ENCODE peak calls at places on chromosomes 12 and 14, in ten cellular contexts. One of them, this sample, is unnamed.

GRCh38 chr14:39217214-39217879 is 16.4 kb upstream of the MIA2 start:
- DNase-seq in GM23338: no peak
- DNase-seq in RWPE1: no peak
- DNase-seq in HEK293T: no peak
- DNase-seq in activated T-cell treated with anti-CD3 and anti-CD28 coated beads for 48 hours: no peak
- DNase-seq in HFF-Myc: no peak
- DNase-seq in heart left ventricle: no peak
- DNase-seq in stimulated activated CD4-positive, alpha-beta T cell treated with anti-CD3 and anti-CD28 coated beads, Interleukin-1b, Interleukin-23, amount 100 ng/mL, for 1 hour: no peak
- DNase-seq in substantia nigra: no peak
- DNase-seq in esophagus squamous epithelium: no peak
- DNase-seq in this sample: no peak

GRCh38 chr14:100132161-100132902 is 27.1 kb downstream of the DEGS2 start:
- DNase-seq in GM23338: no peak
- DNase-seq in RWPE1: no peak
- DNase-seq in HEK293T: no peak
- DNase-seq in activated T-cell treated with anti-CD3 and anti-CD28 coated beads for 48 hours: no peak
- DNase-seq in HFF-Myc: peak; percentile 15
- DNase-seq in heart left ventricle: peak; percentile 43
- DNase-seq in stimulated activated CD4-positive, alpha-beta T cell treated with anti-CD3 and anti-CD28 coated beads, Interleukin-1b, Interleukin-23, amount 100 ng/mL, for 1 hour: no peak
- DNase-seq in substantia nigra: no peak
- DNase-seq in esophagus squamous epithelium: no peak
- DNase-seq in this sample: no peak

GRCh38 chr14:64253672-64254071 is 40.5 kb downstream of the ESR2 start:
- DNase-seq in GM23338: no peak
- DNase-seq in RWPE1: peak; percentile 35
- DNase-seq in HEK293T: no peak
- DNase-seq in activated T-cell treated with anti-CD3 and anti-CD28 coated beads for 48 hours: no peak
- DNase-seq in HFF-Myc: no peak
- DNase-seq in heart left ventricle: no peak
- DNase-seq in stimulated activated CD4-positive, alpha-beta T cell treated with anti-CD3 and anti-CD28 coated beads, Interleukin-1b, Interleukin-23, amount 100 ng/mL, for 1 hour: no peak
- DNase-seq in substantia nigra: no peak
- DNase-seq in esophagus squamous epithelium: no peak
- DNase-seq in this sample: no peak

GRCh38 chr14:76501156-76501555 is 125.2 kb downstream of the ESRRB start:
- DNase-seq in GM23338: no peak
- DNase-seq in RWPE1: no peak
- DNase-seq in HEK293T: no peak
- DNase-seq in activated T-cell treated with anti-CD3 and anti-CD28 coated beads for 48 hours: no peak
- DNase-seq in HFF-Myc: no peak
- DNase-seq in heart left ventricle: no peak
- DNase-seq in stimulated activated CD4-positive, alpha-beta T cell treated with anti-CD3 and anti-CD28 coated beads, Interleukin-1b, Interleukin-23, amount 100 ng/mL, for 1 hour: no peak
- DNase-seq in substantia nigra: no peak
- DNase-seq in esophagus squamous epithelium: no peak
- DNase-seq in this sample: no peak

GRCh38 chr14:69312608-69313007 is 52.6 kb downstream of the GALNT16 start:
- DNase-seq in GM23338: no peak
- DNase-seq in RWPE1: no peak
- DNase-seq in HEK293T: no peak
- DNase-seq in activated T-cell treated with anti-CD3 and anti-CD28 coated beads for 48 hours: no peak
- DNase-seq in HFF-Myc: no peak
- DNase-seq in heart left ventricle: no peak
- DNase-seq in stimulated activated CD4-positive, alpha-beta T cell treated with anti-CD3 and anti-CD28 coated beads, Interleukin-1b, Interleukin-23, amount 100 ng/mL, for 1 hour: no peak
- DNase-seq in substantia nigra: peak; percentile 44
- DNase-seq in esophagus squamous epithelium: no peak
- DNase-seq in this sample: no peak

GRCh38 chr12:115199831-115200230 is 515.9 kb upstream of the TBX3 start:
- DNase-seq in GM23338: no peak
- DNase-seq in RWPE1: no peak
- DNase-seq in HEK293T: no peak
- DNase-seq in activated T-cell treated with anti-CD3 and anti-CD28 coated beads for 48 hours: no peak
- DNase-seq in HFF-Myc: no peak
- DNase-seq in heart left ventricle: no peak
- DNase-seq in stimulated activated CD4-positive, alpha-beta T cell treated with anti-CD3 and anti-CD28 coated beads, Interleukin-1b, Interleukin-23, amount 100 ng/mL, for 1 hour: no peak
- DNase-seq in substantia nigra: no peak
- DNase-seq in esophagus squamous epithelium: no peak
- DNase-seq in this sample: no peak

GRCh38 chr12:117518594-117519270 is 157.3 kb upstream of the NOS1 start:
- DNase-seq in GM23338: no peak
- DNase-seq in RWPE1: no peak
- DNase-seq in HEK293T: no peak
- DNase-seq in activated T-cell treated with anti-CD3 and anti-CD28 coated beads for 48 hours: no peak
- DNase-seq in HFF-Myc: no peak
- DNase-seq in heart left ventricle: peak; percentile 67
- DNase-seq in stimulated activated CD4-positive, alpha-beta T cell treated with anti-CD3 and anti-CD28 coated beads, Interleukin-1b, Interleukin-23, amount 100 ng/mL, for 1 hour: no peak
- DNase-seq in substantia nigra: peak; percentile 2
- DNase-seq in esophagus squamous epithelium: no peak
- DNase-seq in this sample: no peak

GRCh38 chr12:6345319-6346071 is 3.6 kb upstream of the TNFRSF1A start:
- DNase-seq in GM23338: no peak
- DNase-seq in RWPE1: peak; percentile 67
- DNase-seq in HEK293T: no peak
- DNase-seq in activated T-cell treated with anti-CD3 and anti-CD28 coated beads for 48 hours: no peak
- DNase-seq in HFF-Myc: no peak
- DNase-seq in heart left ventricle: no peak
- DNase-seq in stimulated activated CD4-positive, alpha-beta T cell treated with anti-CD3 and anti-CD28 coated beads, Interleukin-1b, Interleukin-23, amount 100 ng/mL, for 1 hour: no peak
- DNase-seq in substantia nigra: no peak
- DNase-seq in esophagus squamous epithelium: no peak
- DNase-seq in this sample: no peak

GRCh38 chr12:31474751-31475150 is 116.2 kb downstream of the DENND5B start:
- DNase-seq in GM23338: no peak
- DNase-seq in RWPE1: no peak
- DNase-seq in HEK293T: no peak
- DNase-seq in activated T-cell treated with anti-CD3 and anti-CD28 coated beads for 48 hours: no peak
- DNase-seq in HFF-Myc: no peak
- DNase-seq in heart left ventricle: no peak
- DNase-seq in stimulated activated CD4-positive, alpha-beta T cell treated with anti-CD3 and anti-CD28 coated beads, Interleukin-1b, Interleukin-23, amount 100 ng/mL, for 1 hour: no peak
- DNase-seq in substantia nigra: no peak
- DNase-seq in esophagus squamous epithelium: no peak
- DNase-seq in this sample: no peak

GRCh38 chr14:75631453-75631831 is 29.2 kb downstream of the ERG28 start:
- DNase-seq in GM23338: peak; percentile 78
- DNase-seq in RWPE1: no peak
- DNase-seq in HEK293T: no peak
- DNase-seq in activated T-cell treated with anti-CD3 and anti-CD28 coated beads for 48 hours: no peak
- DNase-seq in HFF-Myc: no peak
- DNase-seq in heart left ventricle: no peak
- DNase-seq in stimulated activated CD4-positive, alpha-beta T cell treated with anti-CD3 and anti-CD28 coated beads, Interleukin-1b, Interleukin-23, amount 100 ng/mL, for 1 hour: no peak
- DNase-seq in substantia nigra: no peak
- DNase-seq in esophagus squamous epithelium: no peak
- DNase-seq in this sample: no peak

GRCh38 chr14:101017209-101017608 is 113.7 kb upstream of the RTL1 start:
- DNase-seq in GM23338: no peak
- DNase-seq in RWPE1: no peak
- DNase-seq in HEK293T: no peak
- DNase-seq in activated T-cell treated with anti-CD3 and anti-CD28 coated beads for 48 hours: no peak
- DNase-seq in HFF-Myc: no peak
- DNase-seq in heart left ventricle: no peak
- DNase-seq in stimulated activated CD4-positive, alpha-beta T cell treated with anti-CD3 and anti-CD28 coated beads, Interleukin-1b, Interleukin-23, amount 100 ng/mL, for 1 hour: no peak
- DNase-seq in substantia nigra: no peak
- DNase-seq in esophagus squamous epithelium: no peak
- DNase-seq in this sample: peak; percentile 49

GRCh38 chr14:70027785-70028428 is 148.7 kb downstream of the SMOC1 start:
- DNase-seq in GM23338: peak; percentile 89
- DNase-seq in RWPE1: peak; percentile 73
- DNase-seq in HEK293T: peak; percentile 85
- DNase-seq in activated T-cell treated with anti-CD3 and anti-CD28 coated beads for 48 hours: peak; percentile 59
- DNase-seq in HFF-Myc: no peak
- DNase-seq in heart left ventricle: peak; percentile 55
- DNase-seq in stimulated activated CD4-positive, alpha-beta T cell treated with anti-CD3 and anti-CD28 coated beads, Interleukin-1b, Interleukin-23, amount 100 ng/mL, for 1 hour: peak; percentile 56
- DNase-seq in substantia nigra: peak; percentile 66
- DNase-seq in esophagus squamous epithelium: no peak
- DNase-seq in this sample: no peak

GRCh38 chr14:83478741-83479140 is 1945.1 kb upstream of the SEL1L start:
- DNase-seq in GM23338: no peak
- DNase-seq in RWPE1: no peak
- DNase-seq in HEK293T: no peak
- DNase-seq in activated T-cell treated with anti-CD3 and anti-CD28 coated beads for 48 hours: no peak
- DNase-seq in HFF-Myc: no peak
- DNase-seq in heart left ventricle: no peak
- DNase-seq in stimulated activated CD4-positive, alpha-beta T cell treated with anti-CD3 and anti-CD28 coated beads, Interleukin-1b, Interleukin-23, amount 100 ng/mL, for 1 hour: no peak
- DNase-seq in substantia nigra: no peak
- DNase-seq in esophagus squamous epithelium: no peak
- DNase-seq in this sample: no peak

GRCh38 chr12:132218915-132219314 is 74.7 kb downstream of the NOC4L start:
- DNase-seq in GM23338: peak; percentile 71
- DNase-seq in RWPE1: no peak
- DNase-seq in HEK293T: peak; percentile 81
- DNase-seq in activated T-cell treated with anti-CD3 and anti-CD28 coated beads for 48 hours: no peak
- DNase-seq in HFF-Myc: no peak
- DNase-seq in heart left ventricle: no peak
- DNase-seq in stimulated activated CD4-positive, alpha-beta T cell treated with anti-CD3 and anti-CD28 coated beads, Interleukin-1b, Interleukin-23, amount 100 ng/mL, for 1 hour: peak; percentile 17
- DNase-seq in substantia nigra: no peak
- DNase-seq in esophagus squamous epithelium: no peak
- DNase-seq in this sample: no peak

GRCh38 chr12:52783563-52784316 is 6.6 kb upstream of the KRT76 start:
- DNase-seq in GM23338: no peak
- DNase-seq in RWPE1: no peak
- DNase-seq in HEK293T: no peak
- DNase-seq in activated T-cell treated with anti-CD3 and anti-CD28 coated beads for 48 hours: no peak
- DNase-seq in HFF-Myc: no peak
- DNase-seq in heart left ventricle: no peak
- DNase-seq in stimulated activated CD4-positive, alpha-beta T cell treated with anti-CD3 and anti-CD28 coated beads, Interleukin-1b, Interleukin-23, amount 100 ng/mL, for 1 hour: no peak
- DNase-seq in substantia nigra: no peak
- DNase-seq in esophagus squamous epithelium: no peak
- DNase-seq in this sample: no peak

GRCh38 chr12:111175404-111175803 is 193.5 kb downstream of the PHETA1 start:
- DNase-seq in GM23338: no peak
- DNase-seq in RWPE1: no peak
- DNase-seq in HEK293T: no peak
- DNase-seq in activated T-cell treated with anti-CD3 and anti-CD28 coated beads for 48 hours: no peak
- DNase-seq in HFF-Myc: no peak
- DNase-seq in heart left ventricle: no peak
- DNase-seq in stimulated activated CD4-positive, alpha-beta T cell treated with anti-CD3 and anti-CD28 coated beads, Interleukin-1b, Interleukin-23, amount 100 ng/mL, for 1 hour: no peak
- DNase-seq in substantia nigra: no peak
- DNase-seq in esophagus squamous epithelium: no peak
- DNase-seq in this sample: no peak

GRCh38 chr14:64198486-64198885 is 95.7 kb downstream of the ESR2 start:
- DNase-seq in GM23338: no peak
- DNase-seq in RWPE1: no peak
- DNase-seq in HEK293T: no peak
- DNase-seq in activated T-cell treated with anti-CD3 and anti-CD28 coated beads for 48 hours: no peak
- DNase-seq in HFF-Myc: no peak
- DNase-seq in heart left ventricle: no peak
- DNase-seq in stimulated activated CD4-positive, alpha-beta T cell treated with anti-CD3 and anti-CD28 coated beads, Interleukin-1b, Interleukin-23, amount 100 ng/mL, for 1 hour: no peak
- DNase-seq in substantia nigra: no peak
- DNase-seq in esophagus squamous epithelium: no peak
- DNase-seq in this sample: no peak

GRCh38 chr12:10235761-10236631 is 23.3 kb downstream of the GABARAPL1 start:
- DNase-seq in GM23338: peak; percentile 73
- DNase-seq in RWPE1: peak; percentile 47
- DNase-seq in HEK293T: peak; percentile 54
- DNase-seq in activated T-cell treated with anti-CD3 and anti-CD28 coated beads for 48 hours: peak; percentile 18
- DNase-seq in HFF-Myc: no peak
- DNase-seq in heart left ventricle: no peak
- DNase-seq in stimulated activated CD4-positive, alpha-beta T cell treated with anti-CD3 and anti-CD28 coated beads, Interleukin-1b, Interleukin-23, amount 100 ng/mL, for 1 hour: peak; percentile 24
- DNase-seq in substantia nigra: no peak
- DNase-seq in esophagus squamous epithelium: no peak
- DNase-seq in this sample: no peak

GRCh38 chr14:63308723-63309317 is 9.9 kb downstream of the GPHB5 start:
- DNase-seq in GM23338: peak; percentile 83
- DNase-seq in RWPE1: peak; percentile 19
- DNase-seq in HEK293T: peak; percentile 33
- DNase-seq in activated T-cell treated with anti-CD3 and anti-CD28 coated beads for 48 hours: no peak
- DNase-seq in HFF-Myc: no peak
- DNase-seq in heart left ventricle: no peak
- DNase-seq in stimulated activated CD4-positive, alpha-beta T cell treated with anti-CD3 and anti-CD28 coated beads, Interleukin-1b, Interleukin-23, amount 100 ng/mL, for 1 hour: no peak
- DNase-seq in substantia nigra: no peak
- DNase-seq in esophagus squamous epithelium: no peak
- DNase-seq in this sample: no peak

GRCh38 chr14:71319646-71320045 is 412.4 kb downstream of the PCNX1 start:
- DNase-seq in GM23338: peak; percentile 26
- DNase-seq in RWPE1: peak; percentile 13
- DNase-seq in HEK293T: peak; percentile 39
- DNase-seq in activated T-cell treated with anti-CD3 and anti-CD28 coated beads for 48 hours: no peak
- DNase-seq in HFF-Myc: no peak
- DNase-seq in heart left ventricle: no peak
- DNase-seq in stimulated activated CD4-positive, alpha-beta T cell treated with anti-CD3 and anti-CD28 coated beads, Interleukin-1b, Interleukin-23, amount 100 ng/mL, for 1 hour: no peak
- DNase-seq in substantia nigra: no peak
- DNase-seq in esophagus squamous epithelium: no peak
- DNase-seq in this sample: peak; percentile 89

GRCh38 chr12:79206871-79207270 is 342.3 kb downstream of the SYT1 start:
- DNase-seq in GM23338: no peak
- DNase-seq in RWPE1: peak; percentile 7
- DNase-seq in HEK293T: no peak
- DNase-seq in activated T-cell treated with anti-CD3 and anti-CD28 coated beads for 48 hours: no peak
- DNase-seq in HFF-Myc: no peak
- DNase-seq in heart left ventricle: no peak
- DNase-seq in stimulated activated CD4-positive, alpha-beta T cell treated with anti-CD3 and anti-CD28 coated beads, Interleukin-1b, Interleukin-23, amount 100 ng/mL, for 1 hour: no peak
- DNase-seq in substantia nigra: no peak
- DNase-seq in esophagus squamous epithelium: no peak
- DNase-seq in this sample: no peak

GRCh38 chr14:93997082-93997481 is at the start of gene CCDC197:
- DNase-seq in GM23338: no peak
- DNase-seq in RWPE1: no peak
- DNase-seq in HEK293T: no peak
- DNase-seq in activated T-cell treated with anti-CD3 and anti-CD28 coated beads for 48 hours: no peak
- DNase-seq in HFF-Myc: no peak
- DNase-seq in heart left ventricle: no peak
- DNase-seq in stimulated activated CD4-positive, alpha-beta T cell treated with anti-CD3 and anti-CD28 coated beads, Interleukin-1b, Interleukin-23, amount 100 ng/mL, for 1 hour: no peak
- DNase-seq in substantia nigra: no peak
- DNase-seq in esophagus squamous epithelium: no peak
- DNase-seq in this sample: no peak

GRCh38 chr12:124956571-124956970 is 32.4 kb downstream of the DHX37 start:
- DNase-seq in GM23338: no peak
- DNase-seq in RWPE1: no peak
- DNase-seq in HEK293T: no peak
- DNase-seq in activated T-cell treated with anti-CD3 and anti-CD28 coated beads for 48 hours: no peak
- DNase-seq in HFF-Myc: no peak
- DNase-seq in heart left ventricle: no peak
- DNase-seq in stimulated activated CD4-positive, alpha-beta T cell treated with anti-CD3 and anti-CD28 coated beads, Interleukin-1b, Interleukin-23, amount 100 ng/mL, for 1 hour: no peak
- DNase-seq in substantia nigra: no peak
- DNase-seq in esophagus squamous epithelium: no peak
- DNase-seq in this sample: no peak

GRCh38 chr14:73660511-73660910 is 15.7 kb downstream of the DNAL1 start:
- DNase-seq in GM23338: no peak
- DNase-seq in RWPE1: no peak
- DNase-seq in HEK293T: no peak
- DNase-seq in activated T-cell treated with anti-CD3 and anti-CD28 coated beads for 48 hours: no peak
- DNase-seq in HFF-Myc: no peak
- DNase-seq in heart left ventricle: no peak
- DNase-seq in stimulated activated CD4-positive, alpha-beta T cell treated with anti-CD3 and anti-CD28 coated beads, Interleukin-1b, Interleukin-23, amount 100 ng/mL, for 1 hour: no peak
- DNase-seq in substantia nigra: no peak
- DNase-seq in esophagus squamous epithelium: no peak
- DNase-seq in this sample: no peak

GRCh38 chr14:86892167-86892956 is 1100.6 kb downstream of the GALC start:
- DNase-seq in GM23338: no peak
- DNase-seq in RWPE1: no peak
- DNase-seq in HEK293T: no peak
- DNase-seq in activated T-cell treated with anti-CD3 and anti-CD28 coated beads for 48 hours: no peak
- DNase-seq in HFF-Myc: no peak
- DNase-seq in heart left ventricle: no peak
- DNase-seq in stimulated activated CD4-positive, alpha-beta T cell treated with anti-CD3 and anti-CD28 coated beads, Interleukin-1b, Interleukin-23, amount 100 ng/mL, for 1 hour: no peak
- DNase-seq in substantia nigra: no peak
- DNase-seq in esophagus squamous epithelium: no peak
- DNase-seq in this sample: no peak

GRCh38 chr12:66594688-66595087 is 84.2 kb downstream of the GRIP1 start:
- DNase-seq in GM23338: no peak
- DNase-seq in RWPE1: peak; percentile 5
- DNase-seq in HEK293T: no peak
- DNase-seq in activated T-cell treated with anti-CD3 and anti-CD28 coated beads for 48 hours: no peak
- DNase-seq in HFF-Myc: no peak
- DNase-seq in heart left ventricle: no peak
- DNase-seq in stimulated activated CD4-positive, alpha-beta T cell treated with anti-CD3 and anti-CD28 coated beads, Interleukin-1b, Interleukin-23, amount 100 ng/mL, for 1 hour: no peak
- DNase-seq in substantia nigra: no peak
- DNase-seq in esophagus squamous epithelium: no peak
- DNase-seq in this sample: no peak

GRCh38 chr12:46415552-46415951 is 43.0 kb upstream of the SLC38A2 start:
- DNase-seq in GM23338: no peak
- DNase-seq in RWPE1: no peak
- DNase-seq in HEK293T: no peak
- DNase-seq in activated T-cell treated with anti-CD3 and anti-CD28 coated beads for 48 hours: no peak
- DNase-seq in HFF-Myc: no peak
- DNase-seq in heart left ventricle: no peak
- DNase-seq in stimulated activated CD4-positive, alpha-beta T cell treated with anti-CD3 and anti-CD28 coated beads, Interleukin-1b, Interleukin-23, amount 100 ng/mL, for 1 hour: no peak
- DNase-seq in substantia nigra: no peak
- DNase-seq in esophagus squamous epithelium: no peak
- DNase-seq in this sample: no peak

GRCh38 chr12:6241495-6241894 is 41.3 kb downstream of the CD9 start:
- DNase-seq in GM23338: no peak
- DNase-seq in RWPE1: no peak
- DNase-seq in HEK293T: no peak
- DNase-seq in activated T-cell treated with anti-CD3 and anti-CD28 coated beads for 48 hours: no peak
- DNase-seq in HFF-Myc: no peak
- DNase-seq in heart left ventricle: peak; percentile 77
- DNase-seq in stimulated activated CD4-positive, alpha-beta T cell treated with anti-CD3 and anti-CD28 coated beads, Interleukin-1b, Interleukin-23, amount 100 ng/mL, for 1 hour: no peak
- DNase-seq in substantia nigra: no peak
- DNase-seq in esophagus squamous epithelium: no peak
- DNase-seq in this sample: no peak